ENCODE peak calls at places on chromosomes 4 and X, in nine cellular contexts. One of them, this sample, is unnamed.

GRCh38 chr4:25951390-25951952 is 37.5 kb downstream of the SMIM20 start:
- DNase-seq in nephron progenitor cell: peak
- DNase-seq in activated T-cell treated with anti-CD3 and anti-CD28 coated beads, Interleukin-2, amount 50 U/mL, for 72 hours: no peak
- DNase-seq in hippocampal formation: no peak
- DNase-seq in AG08396: no peak
- DNase-seq in glutamatergic neuron: no peak
- DNase-seq in germinal center: no peak
- DNase-seq in RPMI7951: no peak
- DNase-seq in fibroblast of lung: no peak
- DNase-seq in this sample: no peak

GRCh38 chrX:2360731-2361130 is 140.0 kb downstream of the DHRSX start:
- DNase-seq in nephron progenitor cell: no peak
- DNase-seq in activated T-cell treated with anti-CD3 and anti-CD28 coated beads, Interleukin-2, amount 50 U/mL, for 72 hours: no peak
- DNase-seq in hippocampal formation: no peak
- DNase-seq in AG08396: no peak
- DNase-seq in glutamatergic neuron: no peak
- DNase-seq in germinal center: no peak
- DNase-seq in RPMI7951: no peak
- DNase-seq in fibroblast of lung: peak
- DNase-seq in this sample: no peak

GRCh38 chr4:183200453-183200852 is 101.4 kb downstream of the WWC2 start:
- DNase-seq in nephron progenitor cell: no peak
- DNase-seq in activated T-cell treated with anti-CD3 and anti-CD28 coated beads, Interleukin-2, amount 50 U/mL, for 72 hours: no peak
- DNase-seq in hippocampal formation: no peak
- DNase-seq in AG08396: peak
- DNase-seq in glutamatergic neuron: no peak
- DNase-seq in germinal center: no peak
- DNase-seq in RPMI7951: peak
- DNase-seq in fibroblast of lung: peak
- DNase-seq in this sample: peak

GRCh38 chrX:116873678-116874077 is 410.9 kb upstream of the CT83 start:
- DNase-seq in nephron progenitor cell: no peak
- DNase-seq in activated T-cell treated with anti-CD3 and anti-CD28 coated beads, Interleukin-2, amount 50 U/mL, for 72 hours: no peak
- DNase-seq in hippocampal formation: no peak
- DNase-seq in AG08396: peak
- DNase-seq in glutamatergic neuron: no peak
- DNase-seq in germinal center: no peak
- DNase-seq in RPMI7951: no peak
- DNase-seq in fibroblast of lung: peak
- DNase-seq in this sample: peak

GRCh38 chr4:174418640-174419039 is 103.6 kb downstream of the HPGD start:
- DNase-seq in nephron progenitor cell: no peak
- DNase-seq in activated T-cell treated with anti-CD3 and anti-CD28 coated beads, Interleukin-2, amount 50 U/mL, for 72 hours: no peak
- DNase-seq in hippocampal formation: no peak
- DNase-seq in AG08396: no peak
- DNase-seq in glutamatergic neuron: no peak
- DNase-seq in germinal center: no peak
- DNase-seq in RPMI7951: no peak
- DNase-seq in fibroblast of lung: no peak
- DNase-seq in this sample: no peak

GRCh38 chrX:108584617-108585211 is 145.1 kb downstream of the COL4A5 start:
- DNase-seq in nephron progenitor cell: peak
- DNase-seq in activated T-cell treated with anti-CD3 and anti-CD28 coated beads, Interleukin-2, amount 50 U/mL, for 72 hours: no peak
- DNase-seq in hippocampal formation: peak
- DNase-seq in AG08396: no peak
- DNase-seq in glutamatergic neuron: no peak
- DNase-seq in germinal center: no peak
- DNase-seq in RPMI7951: peak
- DNase-seq in fibroblast of lung: no peak
- DNase-seq in this sample: peak

GRCh38 chrX:44432641-44433040 is 89.2 kb upstream of the EFHC2 start:
- DNase-seq in nephron progenitor cell: no peak
- DNase-seq in activated T-cell treated with anti-CD3 and anti-CD28 coated beads, Interleukin-2, amount 50 U/mL, for 72 hours: no peak
- DNase-seq in hippocampal formation: no peak
- DNase-seq in AG08396: no peak
- DNase-seq in glutamatergic neuron: no peak
- DNase-seq in germinal center: no peak
- DNase-seq in RPMI7951: no peak
- DNase-seq in fibroblast of lung: no peak
- DNase-seq in this sample: no peak

GRCh38 chr4:37827030-37827705 is 682 bp downstream of the PGM2 start:
- DNase-seq in nephron progenitor cell: no peak
- DNase-seq in activated T-cell treated with anti-CD3 and anti-CD28 coated beads, Interleukin-2, amount 50 U/mL, for 72 hours: peak
- DNase-seq in hippocampal formation: no peak
- DNase-seq in AG08396: peak
- DNase-seq in glutamatergic neuron: no peak
- DNase-seq in germinal center: no peak
- DNase-seq in RPMI7951: peak
- DNase-seq in fibroblast of lung: peak
- DNase-seq in this sample: peak

GRCh38 chr4:156642161-156642560 is 329.4 kb downstream of the PDGFC start:
- DNase-seq in nephron progenitor cell: no peak
- DNase-seq in activated T-cell treated with anti-CD3 and anti-CD28 coated beads, Interleukin-2, amount 50 U/mL, for 72 hours: no peak
- DNase-seq in hippocampal formation: no peak
- DNase-seq in AG08396: no peak
- DNase-seq in glutamatergic neuron: no peak
- DNase-seq in germinal center: no peak
- DNase-seq in RPMI7951: peak
- DNase-seq in fibroblast of lung: peak
- DNase-seq in this sample: no peak

GRCh38 chrX:136711147-136711546 is 63.2 kb downstream of the CD40LG start:
- DNase-seq in nephron progenitor cell: peak
- DNase-seq in activated T-cell treated with anti-CD3 and anti-CD28 coated beads, Interleukin-2, amount 50 U/mL, for 72 hours: no peak
- DNase-seq in hippocampal formation: peak
- DNase-seq in AG08396: no peak
- DNase-seq in glutamatergic neuron: peak
- DNase-seq in germinal center: no peak
- DNase-seq in RPMI7951: peak
- DNase-seq in fibroblast of lung: no peak
- DNase-seq in this sample: peak

GRCh38 chrX:43836435-43837184 is 45.6 kb downstream of the MAOB start:
- DNase-seq in nephron progenitor cell: no peak
- DNase-seq in activated T-cell treated with anti-CD3 and anti-CD28 coated beads, Interleukin-2, amount 50 U/mL, for 72 hours: no peak
- DNase-seq in hippocampal formation: peak
- DNase-seq in AG08396: no peak
- DNase-seq in glutamatergic neuron: no peak
- DNase-seq in germinal center: no peak
- DNase-seq in RPMI7951: peak
- DNase-seq in fibroblast of lung: peak
- DNase-seq in this sample: peak

GRCh38 chrX:151019837-151020236 is 36.7 kb downstream of the HMGB3 start:
- DNase-seq in nephron progenitor cell: no peak
- DNase-seq in activated T-cell treated with anti-CD3 and anti-CD28 coated beads, Interleukin-2, amount 50 U/mL, for 72 hours: no peak
- DNase-seq in hippocampal formation: no peak
- DNase-seq in AG08396: peak
- DNase-seq in glutamatergic neuron: no peak
- DNase-seq in germinal center: no peak
- DNase-seq in RPMI7951: peak
- DNase-seq in fibroblast of lung: peak
- DNase-seq in this sample: peak

GRCh38 chr4:1410491-1411325 is 4.5 kb upstream of the NKX1-1 start:
- DNase-seq in nephron progenitor cell: peak
- DNase-seq in activated T-cell treated with anti-CD3 and anti-CD28 coated beads, Interleukin-2, amount 50 U/mL, for 72 hours: peak
- DNase-seq in hippocampal formation: no peak
- DNase-seq in AG08396: peak
- DNase-seq in glutamatergic neuron: peak
- DNase-seq in germinal center: peak
- DNase-seq in RPMI7951: peak
- DNase-seq in fibroblast of lung: peak
- DNase-seq in this sample: peak

GRCh38 chrX:75968293-75968692 is 183.2 kb upstream of the MAGEE2 start:
- DNase-seq in nephron progenitor cell: no peak
- DNase-seq in activated T-cell treated with anti-CD3 and anti-CD28 coated beads, Interleukin-2, amount 50 U/mL, for 72 hours: no peak
- DNase-seq in hippocampal formation: no peak
- DNase-seq in AG08396: no peak
- DNase-seq in glutamatergic neuron: no peak
- DNase-seq in germinal center: no peak
- DNase-seq in RPMI7951: peak
- DNase-seq in fibroblast of lung: no peak
- DNase-seq in this sample: no peak

GRCh38 chr4:105474110-105474518 is 252 bp upstream of the PPA2 start:
- DNase-seq in nephron progenitor cell: peak
- DNase-seq in activated T-cell treated with anti-CD3 and anti-CD28 coated beads, Interleukin-2, amount 50 U/mL, for 72 hours: no peak
- DNase-seq in hippocampal formation: peak
- DNase-seq in AG08396: peak
- DNase-seq in glutamatergic neuron: peak
- DNase-seq in germinal center: no peak
- DNase-seq in RPMI7951: no peak
- DNase-seq in fibroblast of lung: peak
- DNase-seq in this sample: peak

GRCh38 chr4:98262431-98262830 is 1.2 kb downstream of the RAP1GDS1 start:
- DNase-seq in nephron progenitor cell: no peak
- DNase-seq in activated T-cell treated with anti-CD3 and anti-CD28 coated beads, Interleukin-2, amount 50 U/mL, for 72 hours: no peak
- DNase-seq in hippocampal formation: no peak
- DNase-seq in AG08396: no peak
- DNase-seq in glutamatergic neuron: no peak
- DNase-seq in germinal center: peak
- DNase-seq in RPMI7951: peak
- DNase-seq in fibroblast of lung: peak
- DNase-seq in this sample: peak

GRCh38 chr4:184279496-184280082 is 61.9 kb upstream of the ENPP6 start:
- DNase-seq in nephron progenitor cell: no peak
- DNase-seq in activated T-cell treated with anti-CD3 and anti-CD28 coated beads, Interleukin-2, amount 50 U/mL, for 72 hours: no peak
- DNase-seq in hippocampal formation: no peak
- DNase-seq in AG08396: no peak
- DNase-seq in glutamatergic neuron: no peak
- DNase-seq in germinal center: no peak
- DNase-seq in RPMI7951: no peak
- DNase-seq in fibroblast of lung: no peak
- DNase-seq in this sample: no peak

GRCh38 chr4:135508006-135508714 is 1306.6 kb upstream of the PABPC4L start:
- DNase-seq in nephron progenitor cell: no peak
- DNase-seq in activated T-cell treated with anti-CD3 and anti-CD28 coated beads, Interleukin-2, amount 50 U/mL, for 72 hours: no peak
- DNase-seq in hippocampal formation: no peak
- DNase-seq in AG08396: peak
- DNase-seq in glutamatergic neuron: no peak
- DNase-seq in germinal center: no peak
- DNase-seq in RPMI7951: peak
- DNase-seq in fibroblast of lung: peak
- DNase-seq in this sample: peak

GRCh38 chrX:28022371-28022770 is 41.1 kb upstream of the DCAF8L1 start:
- DNase-seq in nephron progenitor cell: no peak
- DNase-seq in activated T-cell treated with anti-CD3 and anti-CD28 coated beads, Interleukin-2, amount 50 U/mL, for 72 hours: no peak
- DNase-seq in hippocampal formation: no peak
- DNase-seq in AG08396: no peak
- DNase-seq in glutamatergic neuron: no peak
- DNase-seq in germinal center: no peak
- DNase-seq in RPMI7951: no peak
- DNase-seq in fibroblast of lung: no peak
- DNase-seq in this sample: peak

GRCh38 chr4:122099896-122100295 is 52.2 kb upstream of the BLTP1 start:
- DNase-seq in nephron progenitor cell: no peak
- DNase-seq in activated T-cell treated with anti-CD3 and anti-CD28 coated beads, Interleukin-2, amount 50 U/mL, for 72 hours: no peak
- DNase-seq in hippocampal formation: no peak
- DNase-seq in AG08396: peak
- DNase-seq in glutamatergic neuron: no peak
- DNase-seq in germinal center: no peak
- DNase-seq in RPMI7951: no peak
- DNase-seq in fibroblast of lung: peak
- DNase-seq in this sample: peak

GRCh38 chrX:46599051-46599560 is 25.5 kb downstream of the CHST7 start:
- DNase-seq in nephron progenitor cell: no peak
- DNase-seq in activated T-cell treated with anti-CD3 and anti-CD28 coated beads, Interleukin-2, amount 50 U/mL, for 72 hours: no peak
- DNase-seq in hippocampal formation: no peak
- DNase-seq in AG08396: no peak
- DNase-seq in glutamatergic neuron: no peak
- DNase-seq in germinal center: no peak
- DNase-seq in RPMI7951: no peak
- DNase-seq in fibroblast of lung: no peak
- DNase-seq in this sample: no peak